ENCODE peak calls at places on chromosome 3, in five cellular contexts. L, Z, J, F and T are unnamed samples.

GRCh38 chr3:132174500-132174899 is 139.7 kb upstream of the CPNE4 start:
- DNase-seq in L (no peak), Z (no peak), J (no peak), F (no peak), T (no peak)

GRCh38 chr3:62554264-62554799 is 181.0 kb upstream of the FEZF2 start:
- DNase-seq in L (no peak), Z (no peak), J (no peak), F (no peak), T (no peak)

GRCh38 chr3:194913281-194913680 is 227.6 kb downstream of the FAM43A start:
- DNase-seq in L (no peak), Z (no peak), J (no peak), F (no peak), T (no peak)

GRCh38 chr3:105425153-105425502 is 58.4 kb downstream of the ALCAM start:
- DNase-seq in L (no peak), Z (no peak), J (no peak), F (no peak), T (no peak)

GRCh38 chr3:187629711-187630110 is 40.5 kb downstream of the SST start:
- DNase-seq in L (no peak), Z (no peak), J (no peak), F (no peak), T (no peak)

GRCh38 chr3:105662326-105662725 is 206.5 kb downstream of the CBLB start:
- DNase-seq in L (peak; percentile 52), Z (no peak), J (no peak), F (no peak), T (no peak)

GRCh38 chr3:20056727-20057611 is 16.7 kb downstream of the KAT2B start:
- DNase-seq in L (peak; percentile 75), Z (no peak), J (no peak), F (no peak), T (no peak)

GRCh38 chr3:171385086-171385485 is 75.1 kb downstream of the TNIK start:
- DNase-seq in L (no peak), Z (no peak), J (no peak), F (no peak), T (no peak)

GRCh38 chr3:155525324-155525833 is 219.5 kb downstream of the PLCH1 start:
- DNase-seq in L (no peak), Z (no peak), J (no peak), F (no peak), T (no peak)

GRCh38 chr3:71006810-71007785 is 576.4 kb downstream of the FOXP1 start:
- DNase-seq in L (peak; percentile 49), Z (peak; percentile 24), J (no peak), F (no peak), T (no peak)

GRCh38 chr3:42036483-42036823 is 54.7 kb upstream of the TRAK1 start:
- DNase-seq in L (peak; percentile 96), Z (no peak), J (no peak), F (no peak), T (no peak)

GRCh38 chr3:49908378-49909199 is 4.9 kb upstream of the MST1R start:
- DNase-seq in L (no peak), Z (no peak), J (no peak), F (no peak), T (no peak)

GRCh38 chr3:82643948-82644347 is 882.5 kb upstream of the GBE1 start:
- DNase-seq in L (peak; percentile 3), Z (peak; percentile 22), J (no peak), F (no peak), T (no peak)

GRCh38 chr3:195886181-195887141 is 21.9 kb downstream of the TNK2 start:
- DNase-seq in L (peak; percentile 85), Z (no peak), J (no peak), F (no peak), T (no peak)

GRCh38 chr3:111735271-111735758 is 123.8 kb upstream of the PHLDB2 start:
- DNase-seq in L (peak; percentile 100), Z (peak; percentile 37), J (no peak), F (no peak), T (no peak)

GRCh38 chr3:188421151-188421821 is 267.3 kb downstream of the LPP start:
- DNase-seq in L (peak; percentile 90), Z (no peak), J (no peak), F (no peak), T (no peak)

GRCh38 chr3:132416807-132417694 is at the start of gene DNAJC13:
- DNase-seq in L (peak; percentile 91), Z (peak; percentile 92), J (peak; percentile 96), F (peak; percentile 94), T (peak; percentile 96)

GRCh38 chr3:194261581-194262063 is 89.5 kb downstream of the CPN2 start:
- DNase-seq in L (no peak), Z (no peak), J (peak; percentile 70), F (peak; percentile 15), T (peak; percentile 82)

GRCh38 chr3:58167431-58168351 is 43.1 kb downstream of the DNASE1L3 start:
- DNase-seq in L (peak; percentile 41), Z (peak; percentile 77), J (no peak), F (peak; percentile 62), T (no peak)

GRCh38 chr3:173135059-173135458 is 6.0 kb downstream of the SPATA16 start:
- DNase-seq in L (peak; percentile 70), Z (no peak), J (no peak), F (no peak), T (no peak)

GRCh38 chr3:67018105-67018788 is 20.1 kb downstream of the KBTBD8 start:
- DNase-seq in L (no peak), Z (no peak), J (no peak), F (no peak), T (no peak)

GRCh38 chr3:65831733-65832425 is 206.8 kb downstream of the MAGI1 start:
- DNase-seq in L (peak; percentile 96), Z (no peak), J (no peak), F (no peak), T (no peak)

GRCh38 chr3:183931881-183932280 is 47.2 kb upstream of the PARL start:
- DNase-seq in L (no peak), Z (no peak), J (no peak), F (no peak), T (no peak)
- H3K36me3 ChIP-seq in L (peaks cover 1% of the 10 kb centered on the region), Z (no peaks in the 10 kb centered on the region), J (peaks cover 31% of the 10 kb centered on the region), F (peaks cover 90% of the 10 kb centered on the region), T (peaks cover 46% of the 10 kb centered on the region)

GRCh38 chr3:45465192-45465591 is 76.8 kb downstream of the LARS2 start:
- DNase-seq in L (no peak), Z (no peak), J (no peak), F (no peak), T (no peak)

GRCh38 chr3:45468326-45468725 is 80.0 kb downstream of the LARS2 start:
- DNase-seq in L (no peak), Z (no peak), J (no peak), F (no peak), T (no peak)

GRCh38 chr3:45464336-45464809 is 76.0 kb downstream of the LARS2 start:
- DNase-seq in L (no peak), Z (no peak), J (no peak), F (no peak), T (no peak)

DNA sequence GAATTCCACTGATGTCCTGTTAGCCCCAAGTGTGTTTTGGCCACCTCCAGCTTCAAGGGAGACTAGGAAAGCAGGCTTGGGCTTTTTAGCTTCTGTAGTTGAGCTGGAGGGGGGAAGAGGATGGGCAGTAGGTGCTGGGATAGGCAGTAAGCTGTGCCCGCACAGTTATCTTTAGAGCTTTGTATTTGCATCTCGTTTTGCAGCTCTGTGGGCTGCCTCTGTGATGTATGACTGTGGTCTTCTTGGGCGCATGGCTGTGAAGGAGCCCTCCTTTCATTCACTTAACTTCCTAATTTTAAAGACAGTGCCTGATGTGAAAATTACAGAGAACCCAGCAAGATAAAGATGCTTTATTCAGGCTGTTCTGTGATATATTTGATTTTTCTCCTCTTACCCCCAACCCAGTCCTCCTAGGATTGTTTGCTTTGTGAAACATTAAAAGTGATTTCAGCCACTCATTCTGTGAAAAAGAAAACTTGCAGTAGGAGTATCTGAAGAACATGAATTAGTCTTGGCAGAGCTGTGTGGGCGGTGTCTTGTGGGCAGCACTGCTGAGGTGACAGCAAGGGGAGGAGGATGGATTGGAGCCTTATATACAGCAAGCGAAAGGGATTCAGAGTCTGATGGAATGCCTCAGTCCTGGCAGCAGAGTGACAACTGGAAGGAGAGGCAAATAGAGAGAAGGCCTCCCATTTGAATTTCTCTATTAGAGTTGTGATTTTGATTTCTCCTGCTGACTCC is 74.3 kb downstream of the LARS2 start:
- DNase-seq in L (peak; percentile 65), Z (no peak), J (no peak), F (no peak), T (no peak)
- H3K4me3 ChIP-seq in L (no peak overlapping the region), Z (no peak overlapping the region), J (no peak overlapping the region), F (no peak overlapping the region), T (no peak overlapping the region)

DNA sequence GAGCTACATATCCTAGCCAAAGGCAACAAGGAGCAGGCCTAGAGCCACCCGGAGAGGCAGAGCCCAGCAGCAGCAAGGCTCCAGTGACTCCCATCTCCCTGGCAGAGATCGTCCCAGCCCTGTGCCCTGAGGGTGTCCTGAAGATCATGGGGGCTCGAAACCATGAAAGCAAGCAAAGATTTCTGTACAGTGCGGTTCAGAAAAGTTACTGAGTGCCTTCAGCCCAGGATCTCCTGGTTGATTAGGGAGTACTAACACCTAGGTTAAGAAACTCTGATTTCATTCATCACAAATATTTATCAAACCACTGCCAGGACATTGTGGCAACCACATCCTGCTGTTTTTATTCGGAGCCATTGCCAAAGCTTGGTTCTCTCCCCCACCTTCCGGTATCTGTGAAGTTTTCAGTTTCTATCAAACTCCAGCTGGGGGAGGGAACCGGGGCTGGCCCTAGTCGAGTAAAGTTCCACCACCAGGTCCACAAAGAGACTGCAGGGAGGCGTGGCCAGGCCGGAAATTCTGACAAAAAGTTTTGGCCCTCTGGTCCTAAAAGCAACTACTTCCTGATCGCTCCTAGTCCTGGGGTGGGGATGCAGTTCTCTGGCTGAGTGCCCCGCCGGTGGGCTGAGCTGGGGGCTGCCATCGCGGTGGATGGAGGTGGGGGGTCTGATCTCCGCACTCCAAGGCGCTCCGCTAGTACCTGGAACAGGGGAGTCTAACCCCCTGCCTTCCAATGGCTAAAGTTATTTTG is 1.2 kb downstream of the RAB43 start:
- DNase-seq in L (peak; percentile 87), Z (peak; percentile 87), J (peak; percentile 96), F (peak; percentile 88), T (peak; percentile 95)
- H3K27ac ChIP-seq in L (peak overlapping the region; percentile 81), Z (peak overlapping the region; percentile 94), J (peak overlapping the region; percentile 95), F (peak overlapping the region; percentile 97), T (peak overlapping the region; percentile 95)

GRCh38 chr3:129764090-129764489 is 129.4 kb downstream of the TMCC1 start:
- DNase-seq in L (no peak), Z (no peak), J (no peak), F (no peak), T (no peak)
- H3K36me3 ChIP-seq in L (no peaks in the 10 kb centered on the region), Z (no peaks in the 10 kb centered on the region), J (no peaks in the 10 kb centered on the region), F (no peaks in the 10 kb centered on the region), T (no peaks in the 10 kb centered on the region)

GRCh38 chr3:186097663-186098451 is 11.0 kb downstream of the ETV5 start:
- DNase-seq in L (peak; percentile 91), Z (peak; percentile 86), J (peak; percentile 81), F (peak; percentile 77), T (no peak)
- H3K4me3 ChIP-seq in L (peak overlapping the region; percentile 51), Z (no peak overlapping the region), J (peak overlapping the region; percentile 41), F (peak overlapping the region; percentile 35), T (peak overlapping the region; percentile 42)

GRCh38 chr3:15755780-15756179 is 42.0 kb downstream of the ANKRD28 start:
- DNase-seq in L (no peak), Z (no peak), J (no peak), F (no peak), T (no peak)
- H3K27ac ChIP-seq in L (no peak overlapping the region), Z (no peak overlapping the region), J (no peak overlapping the region), F (no peak overlapping the region), T (no peak overlapping the region)

DNA sequence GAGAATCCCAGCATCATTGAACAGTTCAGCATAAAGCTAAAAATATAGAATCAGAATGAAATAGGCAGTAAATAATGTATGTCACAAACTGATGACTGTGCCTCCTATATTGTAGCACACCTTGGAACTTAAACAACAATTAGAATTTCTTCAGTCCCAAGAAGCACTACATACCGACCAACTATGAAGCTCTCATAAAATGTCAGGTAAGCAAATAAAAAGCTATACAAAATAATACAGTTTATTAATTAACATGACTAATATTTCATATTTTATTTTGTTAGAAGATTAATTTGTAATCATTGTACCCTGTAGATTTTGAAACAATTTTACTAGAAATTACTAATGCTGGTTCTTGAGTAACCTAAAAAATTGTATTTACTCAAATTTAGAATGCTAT is 85.1 kb upstream of the GK5 start:
- DNase-seq in L (no peak), Z (no peak), J (no peak), F (no peak), T (no peak)
- H3K36me3 ChIP-seq in L (no peaks in the 10 kb centered on the region), Z (no peaks in the 10 kb centered on the region), J (peaks cover 50% of the 10 kb centered on the region), F (peaks cover 68% of the 10 kb centered on the region), T (peaks cover 24% of the 10 kb centered on the region)